ENCODE peak calls at places on chromosome 21, in seven cellular contexts. One of them, this sample, is unnamed.

GRCh38 chr21:37008705-37009104 is 2.2 kb downstream of the RIPPLY3 start:
- DNase-seq in A549: no peak
- DNase-seq in cardiac fibroblast: no peak
- DNase-seq in thyroid gland: no peak
- DNase-seq in right atrium auricular region: no peak
- DNase-seq in glutamatergic neuron: no peak
- DNase-seq in neural crest cell: no peak
- DNase-seq in this sample: no peak

GRCh38 chr21:14591277-14591876 is 45.3 kb upstream of the SAMSN1 start:
- DNase-seq in right atrium auricular region: no peak
- DNase-seq in neural crest cell: no peak
- DNase-seq in A549: no peak
- DNase-seq in cardiac fibroblast: no peak
- DNase-seq in glutamatergic neuron: no peak
- DNase-seq in thyroid gland: no peak
- DNase-seq in this sample: no peak

GRCh38 chr21:45289655-45290515 is 2.2 kb upstream of the POFUT2 start:
- DNase-seq in glutamatergic neuron: no peak
- DNase-seq in neural crest cell: no peak
- DNase-seq in thyroid gland: no peak
- DNase-seq in right atrium auricular region: peak
- DNase-seq in A549: peak
- DNase-seq in cardiac fibroblast: no peak
- DNase-seq in this sample: no peak

GRCh38 chr21:38798481-38798882 is 7.2 kb upstream of the ETS2 start:
- DNase-seq in neural crest cell: no peak
- DNase-seq in right atrium auricular region: no peak
- DNase-seq in A549: peak
- DNase-seq in thyroid gland: no peak
- DNase-seq in glutamatergic neuron: no peak
- DNase-seq in cardiac fibroblast: no peak
- DNase-seq in this sample: no peak

GRCh38 chr21:37257526-37257966 is 9.6 kb downstream of the VPS26C start:
- DNase-seq in A549: peak
- DNase-seq in thyroid gland: no peak
- DNase-seq in cardiac fibroblast: peak
- DNase-seq in right atrium auricular region: no peak
- DNase-seq in neural crest cell: peak
- DNase-seq in glutamatergic neuron: peak
- DNase-seq in this sample: no peak

GRCh38 chr21:46146856-46147255 is 8.5 kb downstream of the FTCD start:
- DNase-seq in cardiac fibroblast: no peak
- DNase-seq in neural crest cell: no peak
- DNase-seq in right atrium auricular region: no peak
- DNase-seq in glutamatergic neuron: peak
- DNase-seq in thyroid gland: no peak
- DNase-seq in A549: no peak
- DNase-seq in this sample: no peak

GRCh38 chr21:45972716-45973474 is 8.7 kb upstream of the COL6A1 start:
- DNase-seq in right atrium auricular region: peak
- DNase-seq in neural crest cell: no peak
- DNase-seq in thyroid gland: peak
- DNase-seq in cardiac fibroblast: peak
- DNase-seq in A549: no peak
- DNase-seq in glutamatergic neuron: no peak
- DNase-seq in this sample: peak

GRCh38 chr21:25375675-25376074 is 231.6 kb downstream of the MRPL39 start:
- DNase-seq in neural crest cell: no peak
- DNase-seq in thyroid gland: no peak
- DNase-seq in A549: no peak
- DNase-seq in cardiac fibroblast: peak
- DNase-seq in glutamatergic neuron: no peak
- DNase-seq in right atrium auricular region: no peak
- DNase-seq in this sample: no peak

GRCh38 chr21:39180429-39181019 is 2.7 kb downstream of the PSMG1 start:
- DNase-seq in glutamatergic neuron: no peak
- DNase-seq in thyroid gland: no peak
- DNase-seq in right atrium auricular region: no peak
- DNase-seq in A549: no peak
- DNase-seq in cardiac fibroblast: no peak
- DNase-seq in neural crest cell: no peak
- DNase-seq in this sample: no peak

GRCh38 chr21:34602061-34602460 is 12.9 kb downstream of the RCAN1 start:
- DNase-seq in cardiac fibroblast: no peak
- DNase-seq in thyroid gland: no peak
- DNase-seq in neural crest cell: no peak
- DNase-seq in glutamatergic neuron: no peak
- DNase-seq in A549: no peak
- DNase-seq in right atrium auricular region: no peak
- DNase-seq in this sample: no peak

GRCh38 chr21:39640754-39641153 is 28.0 kb downstream of the B3GALT5 start:
- DNase-seq in cardiac fibroblast: no peak
- DNase-seq in neural crest cell: no peak
- DNase-seq in A549: no peak
- DNase-seq in right atrium auricular region: no peak
- DNase-seq in thyroid gland: no peak
- DNase-seq in glutamatergic neuron: no peak
- DNase-seq in this sample: no peak

GRCh38 chr21:28899220-28899619 is 93.5 kb downstream of the LTN1 start:
- DNase-seq in A549: no peak
- DNase-seq in thyroid gland: no peak
- DNase-seq in neural crest cell: no peak
- DNase-seq in right atrium auricular region: no peak
- DNase-seq in cardiac fibroblast: no peak
- DNase-seq in glutamatergic neuron: no peak
- DNase-seq in this sample: no peak

GRCh38 chr21:35051287-35051818 is 2.3 kb upstream of the RUNX1 start:
- DNase-seq in thyroid gland: peak
- DNase-seq in neural crest cell: peak
- DNase-seq in cardiac fibroblast: peak
- DNase-seq in glutamatergic neuron: peak
- DNase-seq in right atrium auricular region: peak
- DNase-seq in A549: peak
- DNase-seq in this sample: peak

GRCh38 chr21:14491269-14491681 is 54.8 kb downstream of the SAMSN1 start:
- DNase-seq in glutamatergic neuron: no peak
- DNase-seq in A549: no peak
- DNase-seq in cardiac fibroblast: no peak
- DNase-seq in thyroid gland: no peak
- DNase-seq in right atrium auricular region: no peak
- DNase-seq in neural crest cell: no peak
- DNase-seq in this sample: no peak

GRCh38 chr21:46196733-46197132 is 12.5 kb upstream of the SPATC1L start:
- DNase-seq in thyroid gland: no peak
- DNase-seq in cardiac fibroblast: no peak
- DNase-seq in A549: no peak
- DNase-seq in right atrium auricular region: no peak
- DNase-seq in glutamatergic neuron: no peak
- DNase-seq in neural crest cell: no peak
- DNase-seq in this sample: no peak

GRCh38 chr21:37292041-37292440 is 24.9 kb upstream of the VPS26C start:
- DNase-seq in cardiac fibroblast: no peak
- DNase-seq in A549: no peak
- DNase-seq in neural crest cell: no peak
- DNase-seq in right atrium auricular region: no peak
- DNase-seq in thyroid gland: no peak
- DNase-seq in glutamatergic neuron: no peak
- DNase-seq in this sample: no peak

GRCh38 chr21:8991968-8992621 is 1529.3 kb upstream of the TPTE start:
- DNase-seq in cardiac fibroblast: no peak
- DNase-seq in right atrium auricular region: peak
- DNase-seq in thyroid gland: no peak
- DNase-seq in glutamatergic neuron: no peak
- DNase-seq in neural crest cell: no peak
- DNase-seq in A549: no peak
- DNase-seq in this sample: peak

GRCh38 chr21:32508558-32508957 is 76.8 kb downstream of the TCP10L start:
- DNase-seq in thyroid gland: no peak
- DNase-seq in neural crest cell: no peak
- DNase-seq in right atrium auricular region: no peak
- DNase-seq in A549: no peak
- DNase-seq in cardiac fibroblast: no peak
- DNase-seq in glutamatergic neuron: no peak
- DNase-seq in this sample: no peak
- TF ChIP-seq CTCF in thyroid gland: no peak
- TF ChIP-seq CTCF in neural crest cell: no peak
- TF ChIP-seq CTCF in right atrium auricular region: no peak
- TF ChIP-seq CTCF in A549: no peak
- TF ChIP-seq CTCF in cardiac fibroblast: no peak
- TF ChIP-seq CTCF in glutamatergic neuron: no peak
- TF ChIP-seq CTCF in this sample: no peak

GRCh38 chr21:44263768-44264167 is 2.1 kb upstream of the DNMT3L start:
- DNase-seq in right atrium auricular region: no peak
- DNase-seq in glutamatergic neuron: peak
- DNase-seq in neural crest cell: no peak
- DNase-seq in thyroid gland: no peak
- DNase-seq in A549: no peak
- DNase-seq in cardiac fibroblast: no peak
- DNase-seq in this sample: no peak

GRCh38 chr21:44263221-44263671 is 1.5 kb upstream of the DNMT3L start:
- DNase-seq in right atrium auricular region: no peak
- DNase-seq in cardiac fibroblast: no peak
- DNase-seq in A549: no peak
- DNase-seq in glutamatergic neuron: peak
- DNase-seq in thyroid gland: no peak
- DNase-seq in neural crest cell: peak
- DNase-seq in this sample: no peak

GRCh38 chr21:44271558-44271957 is 9.9 kb upstream of the DNMT3L start:
- DNase-seq in glutamatergic neuron: no peak
- DNase-seq in right atrium auricular region: no peak
- DNase-seq in A549: no peak
- DNase-seq in cardiac fibroblast: no peak
- DNase-seq in thyroid gland: no peak
- DNase-seq in neural crest cell: no peak
- DNase-seq in this sample: no peak

GRCh38 chr21:44265734-44266270 is 4.1 kb upstream of the DNMT3L start:
- DNase-seq in glutamatergic neuron: peak
- DNase-seq in cardiac fibroblast: no peak
- DNase-seq in neural crest cell: no peak
- DNase-seq in thyroid gland: no peak
- DNase-seq in A549: no peak
- DNase-seq in right atrium auricular region: no peak
- DNase-seq in this sample: no peak

GRCh38 chr21:44267655-44268142 is 6.0 kb upstream of the DNMT3L start:
- DNase-seq in thyroid gland: no peak
- DNase-seq in neural crest cell: no peak
- DNase-seq in cardiac fibroblast: no peak
- DNase-seq in glutamatergic neuron: peak
- DNase-seq in A549: no peak
- DNase-seq in right atrium auricular region: no peak
- DNase-seq in this sample: no peak
- TF ChIP-seq CTCF in thyroid gland: no peak
- TF ChIP-seq CTCF in neural crest cell: no peak
- TF ChIP-seq CTCF in cardiac fibroblast: peak
- TF ChIP-seq CTCF in glutamatergic neuron: no peak
- TF ChIP-seq CTCF in A549: no peak
- TF ChIP-seq CTCF in right atrium auricular region: no peak
- TF ChIP-seq CTCF in this sample: no peak

GRCh38 chr21:42351626-42352432 is 1.0 kb upstream of the TFF2 start:
- DNase-seq in right atrium auricular region: no peak
- DNase-seq in A549: no peak
- DNase-seq in neural crest cell: no peak
- DNase-seq in cardiac fibroblast: no peak
- DNase-seq in glutamatergic neuron: no peak
- DNase-seq in thyroid gland: no peak
- DNase-seq in this sample: no peak

GRCh38 chr21:42353623-42354022 is 2.8 kb upstream of the TFF2 start:
- DNase-seq in cardiac fibroblast: no peak
- DNase-seq in right atrium auricular region: no peak
- DNase-seq in thyroid gland: no peak
- DNase-seq in glutamatergic neuron: no peak
- DNase-seq in neural crest cell: no peak
- DNase-seq in A549: no peak
- DNase-seq in this sample: no peak

GRCh38 chr21:42350899-42351543 is at the start of gene TFF2:
- DNase-seq in A549: no peak
- DNase-seq in neural crest cell: no peak
- DNase-seq in thyroid gland: no peak
- DNase-seq in right atrium auricular region: no peak
- DNase-seq in glutamatergic neuron: no peak
- DNase-seq in cardiac fibroblast: no peak
- DNase-seq in this sample: no peak

GRCh38 chr21:42350271-42350885 is 416 bp downstream of the TFF2 start:
- DNase-seq in thyroid gland: peak
- DNase-seq in A549: no peak
- DNase-seq in neural crest cell: no peak
- DNase-seq in glutamatergic neuron: no peak
- DNase-seq in cardiac fibroblast: no peak
- DNase-seq in right atrium auricular region: no peak
- DNase-seq in this sample: no peak

GRCh38 chr21:42352433-42353095 is 1.8 kb upstream of the TFF2 start:
- DNase-seq in thyroid gland: peak
- DNase-seq in neural crest cell: no peak
- DNase-seq in A549: no peak
- DNase-seq in glutamatergic neuron: no peak
- DNase-seq in right atrium auricular region: no peak
- DNase-seq in cardiac fibroblast: no peak
- DNase-seq in this sample: no peak
- TF ChIP-seq CTCF in thyroid gland: no peak
- TF ChIP-seq CTCF in neural crest cell: no peak
- TF ChIP-seq CTCF in A549: no peak
- TF ChIP-seq CTCF in glutamatergic neuron: no peak
- TF ChIP-seq CTCF in right atrium auricular region: no peak
- TF ChIP-seq CTCF in cardiac fibroblast: no peak
- TF ChIP-seq CTCF in this sample: no peak

GRCh38 chr21:31351438-31351837 is 7.4 kb upstream of the TIAM1 start:
- DNase-seq in glutamatergic neuron: no peak
- DNase-seq in thyroid gland: no peak
- DNase-seq in A549: peak
- DNase-seq in neural crest cell: no peak
- DNase-seq in right atrium auricular region: no peak
- DNase-seq in cardiac fibroblast: peak
- DNase-seq in this sample: no peak
- TF ChIP-seq CTCF in glutamatergic neuron: no peak
- TF ChIP-seq CTCF in thyroid gland: no peak
- TF ChIP-seq CTCF in A549: no peak
- TF ChIP-seq CTCF in neural crest cell: no peak
- TF ChIP-seq CTCF in right atrium auricular region: no peak
- TF ChIP-seq CTCF in cardiac fibroblast: no peak
- TF ChIP-seq CTCF in this sample: no peak

GRCh38 chr21:16608209-16608830 is 878.5 kb downstream of the USP25 start:
- DNase-seq in neural crest cell: no peak
- DNase-seq in glutamatergic neuron: no peak
- DNase-seq in thyroid gland: no peak
- DNase-seq in cardiac fibroblast: peak
- DNase-seq in A549: no peak
- DNase-seq in right atrium auricular region: no peak
- DNase-seq in this sample: no peak
- TF ChIP-seq CTCF in neural crest cell: no peak
- TF ChIP-seq CTCF in glutamatergic neuron: no peak
- TF ChIP-seq CTCF in thyroid gland: no peak
- TF ChIP-seq CTCF in cardiac fibroblast: peak
- TF ChIP-seq CTCF in A549: peak
- TF ChIP-seq CTCF in right atrium auricular region: no peak
- TF ChIP-seq CTCF in this sample: no peak